ENCODE peak calls at places on chromosomes 7 and 10, in five cellular contexts. One of them, this sample, is unnamed.

GRCh38 chr10:133030791-133031190 is 56.9 kb upstream of the ADGRA1 start:
- DNase-seq in HFFc6: no peak
- DNase-seq in CMK: no peak
- DNase-seq in AG04449: no peak
- DNase-seq in left ventricle myocardium inferior: no peak
- DNase-seq in this sample: peak

GRCh38 chr10:61628875-61629513 is 33.7 kb upstream of the CABCOCO1 start:
- DNase-seq in HFFc6: peak
- DNase-seq in CMK: no peak
- DNase-seq in AG04449: peak
- DNase-seq in left ventricle myocardium inferior: no peak
- DNase-seq in this sample: no peak

GRCh38 chr7:114140561-114140960 is 221.8 kb upstream of the PPP1R3A start:
- DNase-seq in HFFc6: no peak
- DNase-seq in CMK: no peak
- DNase-seq in AG04449: no peak
- DNase-seq in left ventricle myocardium inferior: no peak
- DNase-seq in this sample: no peak

GRCh38 chr7:158101821-158102450 is 485.7 kb downstream of the PTPRN2 start:
- DNase-seq in HFFc6: no peak
- DNase-seq in CMK: no peak
- DNase-seq in AG04449: no peak
- DNase-seq in left ventricle myocardium inferior: no peak
- DNase-seq in this sample: no peak

GRCh38 chr10:80444646-80445319 is 9.3 kb upstream of the TSPAN14 start:
- DNase-seq in HFFc6: peak
- DNase-seq in CMK: no peak
- DNase-seq in AG04449: no peak
- DNase-seq in left ventricle myocardium inferior: peak
- DNase-seq in this sample: peak

GRCh38 chr7:289209-289755 is 688 bp upstream of the FOXL3 start:
- DNase-seq in HFFc6: no peak
- DNase-seq in CMK: no peak
- DNase-seq in AG04449: no peak
- DNase-seq in left ventricle myocardium inferior: no peak
- DNase-seq in this sample: no peak

GRCh38 chr10:28113202-28113601 is 114.3 kb upstream of the ODAD2 start:
- DNase-seq in HFFc6: no peak
- DNase-seq in CMK: no peak
- DNase-seq in AG04449: no peak
- DNase-seq in left ventricle myocardium inferior: no peak
- DNase-seq in this sample: no peak

GRCh38 chr7:104980969-104981670 is 32.9 kb upstream of the KMT2E start:
- DNase-seq in HFFc6: peak
- DNase-seq in CMK: no peak
- DNase-seq in AG04449: no peak
- DNase-seq in left ventricle myocardium inferior: no peak
- DNase-seq in this sample: peak

This sample was measured in nephron progenitor cell.